ENCODE peak calls at places on chromosome 13, in seven cellular contexts. K is pancreas, Y is heart left ventricle, N is neural progenitor cell, E is ovary, Z is transverse colon, L is SK-N-SH. D is an unnamed sample.

GRCh38 chr13:28792992-28793391 is 27.1 kb upstream of the MTUS2 start:
- DNase-seq in Y (no peak), E (no peak), K (no peak), N (no peak), Z (no peak), L (no peak), D (no peak)

GRCh38 chr13:36919206-36919832 is 719 bp downstream of the SMAD9 start:
- DNase-seq in E (peak; percentile 59), K (peak; percentile 63), Y (no peak), L (peak; percentile 75), Z (peak; percentile 28), N (peak; percentile 76), D (peak; percentile 67)

GRCh38 chr13:106651442-106651841 is 83.5 kb upstream of the ARGLU1 start:
- DNase-seq in K (no peak), Y (no peak), E (no peak), L (no peak), Z (no peak), N (no peak), D (no peak)

GRCh38 chr13:62040806-62041205 is 625.2 kb upstream of the PCDH20 start:
- DNase-seq in N (no peak), E (no peak), L (no peak), K (no peak), Y (no peak), Z (no peak), D (no peak)

GRCh38 chr13:85379433-85379832 is 419.8 kb downstream of the SLITRK6 start:
- DNase-seq in Y (no peak), L (no peak), N (no peak), K (no peak), Z (no peak), E (no peak), D (no peak)

GRCh38 chr13:91399189-91400093 is 1.0 kb downstream of the GPC5 start:
- DNase-seq in L (peak; percentile 10), N (peak; percentile 34), E (no peak), K (no peak), Y (peak; percentile 59), Z (no peak), D (no peak)

GRCh38 chr13:110137677-110138008 is 169.3 kb downstream of the COL4A1 start:
- DNase-seq in Y (no peak), L (peak; percentile 83), K (no peak), Z (peak; percentile 40), E (no peak), N (peak; percentile 43), D (peak; percentile 54)

GRCh38 chr13:89474432-89474831 is 1803.3 kb downstream of the SLITRK5 start:
- DNase-seq in Z (no peak), N (no peak), K (no peak), L (no peak), Y (no peak), E (no peak), D (no peak)

GRCh38 chr13:38641164-38641948 is 45.5 kb upstream of the FREM2 start:
- DNase-seq in Y (no peak), E (no peak), K (no peak), N (no peak), Z (no peak), L (peak; percentile 5), D (no peak)

GRCh38 chr13:58882556-58882955 is 1251.0 kb downstream of the PCDH17 start:
- DNase-seq in K (no peak), L (no peak), Z (no peak), N (no peak), Y (no peak), E (no peak), D (no peak)

GRCh38 chr13:113209880-113210421 is 538 bp downstream of the CUL4A start:
- DNase-seq in E (peak; percentile 66), L (peak; percentile 75), K (peak; percentile 78), Z (peak; percentile 76), N (peak; percentile 62), Y (peak; percentile 75), D (peak; percentile 80)

GRCh38 chr13:30313307-30313706 is 6.0 kb upstream of the KATNAL1 start:
- DNase-seq in L (no peak), E (no peak), Z (no peak), N (no peak), K (no peak), Y (no peak), D (no peak)

GRCh38 chr13:51534075-51534817 is 50.0 kb upstream of the WDFY2 start:
- DNase-seq in L (no peak), K (no peak), Z (peak; percentile 32), N (no peak), Y (no peak), E (no peak), D (peak; percentile 80)

GRCh38 chr13:31012285-31013024 is 80.0 kb downstream of the TEX26 start:
- DNase-seq in L (peak; percentile 70), E (no peak), K (no peak), Z (no peak), Y (no peak), N (peak; percentile 22), D (no peak)

GRCh38 chr13:97281028-97281427 is 58.9 kb downstream of the MBNL2 start:
- DNase-seq in K (no peak), Y (no peak), N (no peak), Z (no peak), L (no peak), E (no peak), D (no peak)

GRCh38 chr13:20566424-20566916 is 487 bp upstream of the IFT88 start:
- DNase-seq in E (no peak), Y (no peak), Z (peak; percentile 75), L (no peak), K (no peak), N (no peak), D (no peak)

GRCh38 chr13:113419531-113420183 is 33.6 kb downstream of the ADPRHL1 start:
- DNase-seq in K (no peak), Z (no peak), L (no peak), Y (no peak), E (no peak), N (no peak), D (no peak)

DNA sequence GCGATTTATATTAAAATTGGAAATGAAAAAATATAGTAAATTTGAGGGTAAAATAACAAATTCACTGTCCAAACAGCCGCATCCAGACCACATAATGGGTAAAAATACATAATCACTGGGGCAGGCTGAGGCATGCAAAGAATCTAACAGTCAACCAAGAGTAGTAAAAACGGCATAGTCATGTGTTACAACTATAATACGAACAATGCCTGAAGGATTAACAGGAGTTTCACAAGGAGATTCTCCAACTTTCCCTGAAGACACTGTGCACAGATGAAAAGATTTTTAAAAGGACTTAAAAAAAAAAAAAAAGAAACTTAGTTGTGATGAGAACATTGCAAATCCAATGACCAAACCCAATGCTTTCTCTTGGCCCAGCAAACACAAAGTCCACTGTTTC is 20.4 kb upstream of the ATXN8OS start:
- DNase-seq in L (no peak), E (no peak), K (no peak), Z (no peak), N (no peak), Y (no peak), D (no peak)
- TF ChIP-seq CTCF in L (no peak), E (no peak), K (no peak), Z (no peak), N (no peak), Y (no peak), D (no peak)

GRCh38 chr13:46179576-46180368 is 2.2 kb downstream of the LCP1 start:
- DNase-seq in Z (peak; percentile 70), L (no peak), N (no peak), K (no peak), E (no peak), Y (peak; percentile 62), D (peak; percentile 75)

GRCh38 chr13:46180393-46180792 is 1.6 kb downstream of the LCP1 start:
- DNase-seq in Z (no peak), K (no peak), L (no peak), N (no peak), Y (no peak), E (no peak), D (no peak)

GRCh38 chr13:46176756-46177155 is 5.2 kb downstream of the LCP1 start:
- DNase-seq in N (no peak), E (no peak), Z (no peak), K (no peak), Y (no peak), L (no peak), D (no peak)

GRCh38 chr13:46178821-46179220 is 3.2 kb downstream of the LCP1 start:
- DNase-seq in L (no peak), Z (no peak), N (no peak), K (no peak), Y (no peak), E (no peak), D (no peak)

GRCh38 chr13:46178143-46178542 is 3.8 kb downstream of the LCP1 start:
- DNase-seq in E (no peak), Z (no peak), Y (no peak), K (no peak), L (no peak), N (no peak), D (no peak)
- H3K4me1 ChIP-seq in E (no peaks in the 10 kb centered on the region), Z (no peaks in the 10 kb centered on the region), Y (no peaks in the 10 kb centered on the region), K (no peaks in the 10 kb centered on the region), L (no peaks in the 10 kb centered on the region), N (no peaks in the 10 kb centered on the region), D (peaks cover 34% of the 10 kb centered on the region)

GRCh38 chr13:52845766-52846566 is 2.5 kb downstream of the PCDH8 start:
- DNase-seq in L (peak; percentile 88), Y (peak; percentile 59), Z (peak; percentile 55), E (no peak), K (peak; percentile 67), N (peak; percentile 85), D (peak; percentile 47)
- TF ChIP-seq CTCF in L (peak; percentile 46), Y (no peak), Z (peak; percentile 32), E (no peak), K (no peak), N (peak; percentile 54), D (no peak)

DNA sequence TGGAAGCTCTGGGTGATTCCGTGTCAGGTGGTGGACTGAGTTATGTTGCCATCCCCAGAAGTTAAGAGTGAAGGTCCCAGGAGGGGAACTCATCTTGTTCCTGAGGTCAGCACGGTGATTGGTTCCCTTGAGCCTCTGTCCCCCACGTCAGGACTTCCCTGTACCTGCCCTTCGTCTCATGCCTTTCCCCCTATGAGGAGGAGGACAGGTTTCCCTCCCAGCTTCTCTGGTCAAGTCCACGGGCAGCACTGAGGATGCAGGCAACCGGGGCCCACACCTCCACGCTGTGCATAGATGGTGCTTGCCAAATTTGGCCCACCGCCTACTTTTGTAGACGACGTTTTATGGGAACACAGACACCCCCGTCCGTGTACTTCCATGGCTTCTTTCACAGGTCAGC is 42.7 kb downstream of the TEX29 start:
- DNase-seq in E (no peak), L (no peak), N (no peak), Y (no peak), Z (no peak), K (no peak), D (no peak)
- H3K4me1 ChIP-seq in E (no peaks in the 10 kb centered on the region), L (no peaks in the 10 kb centered on the region), N (peaks cover 9% of the 10 kb centered on the region), Y (no peaks in the 10 kb centered on the region), Z (no peaks in the 10 kb centered on the region), K (no peaks in the 10 kb centered on the region), D (no peaks in the 10 kb centered on the region)

GRCh38 chr13:44748439-44748838 is 172.3 kb upstream of the TSC22D1 start:
- DNase-seq in Z (peak; percentile 60), E (no peak), Y (no peak), L (no peak), K (no peak), N (no peak), D (no peak)

GRCh38 chr13:44747179-44747578 is 171.0 kb upstream of the TSC22D1 start:
- DNase-seq in E (no peak), L (no peak), N (no peak), Z (no peak), K (no peak), Y (no peak), D (no peak)

GRCh38 chr13:44749906-44750305 is 173.8 kb upstream of the TSC22D1 start:
- DNase-seq in Y (no peak), K (no peak), E (no peak), L (no peak), N (no peak), Z (no peak), D (no peak)

GRCh38 chr13:44746690-44747089 is 170.6 kb upstream of the TSC22D1 start:
- DNase-seq in E (no peak), Y (no peak), N (no peak), K (no peak), L (no peak), Z (no peak), D (no peak)

GRCh38 chr13:44744880-44745633 is 168.9 kb upstream of the TSC22D1 start:
- DNase-seq in Z (no peak), K (no peak), Y (no peak), L (no peak), N (no peak), E (no peak), D (no peak)
- TF ChIP-seq CTCF in Z (no peak), K (no peak), Y (no peak), L (no peak), N (no peak), E (no peak), D (no peak)

D was measured in lower lobe of right lung.